ENCODE peak calls at places on chromosome 16, in eight cellular contexts. One of them, this sample, is unnamed.

GRCh38 chr16:74709477-74709877 is 8.8 kb upstream of the MLKL start:
- DNase-seq in esophagus squamous epithelium: no peak
- DNase-seq in esophagus muscularis mucosa: no peak
- DNase-seq in thyroid gland: peak
- DNase-seq in HepG2: peak
- DNase-seq in GM12891: peak
- DNase-seq in heart left ventricle: peak
- DNase-seq in body of pancreas: peak
- DNase-seq in this sample: peak

GRCh38 chr16:4293822-4294457 is 21.1 kb upstream of the TFAP4 start:
- DNase-seq in esophagus muscularis mucosa: no peak
- DNase-seq in heart left ventricle: peak
- DNase-seq in GM12891: no peak
- DNase-seq in thyroid gland: peak
- DNase-seq in body of pancreas: peak
- DNase-seq in HepG2: no peak
- DNase-seq in esophagus squamous epithelium: no peak
- DNase-seq in this sample: peak

GRCh38 chr16:48611329-48612137 is 1.6 kb upstream of the N4BP1 start:
- DNase-seq in HepG2: peak
- DNase-seq in esophagus squamous epithelium: no peak
- DNase-seq in heart left ventricle: peak
- DNase-seq in GM12891: no peak
- DNase-seq in body of pancreas: no peak
- DNase-seq in thyroid gland: no peak
- DNase-seq in esophagus muscularis mucosa: no peak
- DNase-seq in this sample: peak

GRCh38 chr16:10080031-10080772 is 102.0 kb downstream of the GRIN2A start:
- DNase-seq in thyroid gland: no peak
- DNase-seq in GM12891: no peak
- DNase-seq in esophagus muscularis mucosa: no peak
- DNase-seq in esophagus squamous epithelium: no peak
- DNase-seq in HepG2: no peak
- DNase-seq in body of pancreas: peak
- DNase-seq in heart left ventricle: peak
- DNase-seq in this sample: peak

GRCh38 chr16:51666821-51667220 is 515.8 kb upstream of the SALL1 start:
- DNase-seq in body of pancreas: no peak
- DNase-seq in esophagus muscularis mucosa: no peak
- DNase-seq in thyroid gland: no peak
- DNase-seq in HepG2: no peak
- DNase-seq in GM12891: no peak
- DNase-seq in esophagus squamous epithelium: no peak
- DNase-seq in heart left ventricle: no peak
- DNase-seq in this sample: no peak

GRCh38 chr16:75379911-75380847 is 53.1 kb downstream of the CFDP1 start:
- DNase-seq in esophagus muscularis mucosa: no peak
- DNase-seq in esophagus squamous epithelium: no peak
- DNase-seq in heart left ventricle: no peak
- DNase-seq in GM12891: peak
- DNase-seq in thyroid gland: no peak
- DNase-seq in HepG2: no peak
- DNase-seq in body of pancreas: no peak
- DNase-seq in this sample: no peak

GRCh38 chr16:86343733-86344585 is 166.4 kb upstream of the FOXF1 start:
- DNase-seq in esophagus muscularis mucosa: no peak
- DNase-seq in GM12891: no peak
- DNase-seq in body of pancreas: no peak
- DNase-seq in esophagus squamous epithelium: no peak
- DNase-seq in thyroid gland: no peak
- DNase-seq in heart left ventricle: no peak
- DNase-seq in HepG2: no peak
- DNase-seq in this sample: no peak

GRCh38 chr16:87223656-87224248 is 93.4 kb downstream of the C16orf95 start:
- DNase-seq in thyroid gland: no peak
- DNase-seq in body of pancreas: no peak
- DNase-seq in heart left ventricle: no peak
- DNase-seq in HepG2: no peak
- DNase-seq in esophagus muscularis mucosa: no peak
- DNase-seq in esophagus squamous epithelium: no peak
- DNase-seq in GM12891: no peak
- DNase-seq in this sample: no peak

GRCh38 chr16:20897253-20897896 is 2.8 kb downstream of the DCUN1D3 start:
- DNase-seq in body of pancreas: no peak
- DNase-seq in thyroid gland: no peak
- DNase-seq in esophagus muscularis mucosa: no peak
- DNase-seq in esophagus squamous epithelium: no peak
- DNase-seq in heart left ventricle: no peak
- DNase-seq in HepG2: peak
- DNase-seq in GM12891: no peak
- DNase-seq in this sample: no peak

GRCh38 chr16:80938035-80938927 is 68.4 kb downstream of the CMC2 start:
- DNase-seq in thyroid gland: no peak
- DNase-seq in esophagus muscularis mucosa: no peak
- DNase-seq in GM12891: no peak
- DNase-seq in HepG2: no peak
- DNase-seq in esophagus squamous epithelium: no peak
- DNase-seq in heart left ventricle: peak
- DNase-seq in body of pancreas: peak
- DNase-seq in this sample: no peak

GRCh38 chr16:87457724-87458423 is 35.0 kb downstream of the ZCCHC14 start:
- DNase-seq in thyroid gland: peak
- DNase-seq in HepG2: no peak
- DNase-seq in esophagus squamous epithelium: no peak
- DNase-seq in body of pancreas: no peak
- DNase-seq in GM12891: no peak
- DNase-seq in heart left ventricle: no peak
- DNase-seq in esophagus muscularis mucosa: no peak
- DNase-seq in this sample: no peak

GRCh38 chr16:2785101-2785991 is 2.0 kb downstream of the PRSS33 start:
- DNase-seq in body of pancreas: no peak
- DNase-seq in esophagus squamous epithelium: no peak
- DNase-seq in esophagus muscularis mucosa: no peak
- DNase-seq in GM12891: no peak
- DNase-seq in heart left ventricle: peak
- DNase-seq in HepG2: no peak
- DNase-seq in thyroid gland: no peak
- DNase-seq in this sample: no peak

GRCh38 chr16:11201498-11202259 is 54.3 kb downstream of the SOCS1 start:
- DNase-seq in GM12891: no peak
- DNase-seq in heart left ventricle: no peak
- DNase-seq in esophagus muscularis mucosa: no peak
- DNase-seq in HepG2: peak
- DNase-seq in thyroid gland: no peak
- DNase-seq in body of pancreas: no peak
- DNase-seq in esophagus squamous epithelium: no peak
- DNase-seq in this sample: peak
- TF ChIP-seq POLR2A in GM12891: no peak
- TF ChIP-seq POLR2A in heart left ventricle: no peak
- TF ChIP-seq POLR2A in esophagus muscularis mucosa: no peak
- TF ChIP-seq POLR2A in HepG2: no peak
- TF ChIP-seq POLR2A in thyroid gland: no peak
- TF ChIP-seq POLR2A in body of pancreas: no peak
- TF ChIP-seq POLR2A in esophagus squamous epithelium: no peak
- TF ChIP-seq POLR2A in this sample: no peak

DNA sequence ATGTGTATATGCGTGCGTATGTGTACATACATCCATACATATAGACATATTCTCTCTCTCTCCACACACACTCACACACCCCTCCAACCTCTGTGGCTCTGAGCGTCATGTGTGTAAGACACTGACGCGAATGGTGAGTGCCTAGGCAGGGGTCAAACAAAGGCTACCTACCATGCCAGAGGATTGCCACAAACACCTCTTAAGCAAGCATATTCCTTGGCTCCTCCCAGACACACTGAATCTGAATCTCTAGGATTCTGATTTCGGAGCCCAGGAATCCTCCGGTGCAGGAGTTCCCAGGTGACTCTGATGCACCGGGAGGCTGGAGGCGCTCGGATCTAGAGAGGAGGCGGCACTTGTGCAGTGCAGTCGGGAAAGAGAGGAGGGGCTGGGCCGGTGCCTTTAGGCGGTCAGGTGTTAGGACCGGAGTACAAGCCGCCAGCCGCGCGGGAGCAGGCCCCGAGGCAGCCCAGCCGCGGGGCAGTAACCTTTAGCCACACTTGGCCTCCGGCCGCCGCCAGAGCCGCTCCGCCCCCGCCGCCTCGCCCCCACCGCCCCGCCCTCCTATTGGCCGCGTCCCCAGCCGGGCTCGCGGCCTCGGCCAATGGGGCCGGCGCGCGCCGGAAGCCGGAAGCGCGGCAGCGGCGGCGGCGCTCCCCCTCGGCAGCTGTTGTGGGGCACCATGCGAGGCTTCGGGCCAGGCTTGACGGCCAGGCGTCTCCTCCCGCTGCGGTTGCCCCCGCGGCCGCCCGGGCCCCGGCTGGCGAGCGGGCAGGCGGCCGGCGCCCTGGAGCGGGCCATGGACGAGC is at the start of gene MLYCD:
- DNase-seq in GM12891: peak
- DNase-seq in HepG2: peak
- DNase-seq in esophagus squamous epithelium: no peak
- DNase-seq in thyroid gland: peak
- DNase-seq in heart left ventricle: peak
- DNase-seq in esophagus muscularis mucosa: peak
- DNase-seq in body of pancreas: peak
- DNase-seq in this sample: peak
- TF ChIP-seq POLR2A in GM12891: peak
- TF ChIP-seq POLR2A in HepG2: peak
- TF ChIP-seq POLR2A in esophagus squamous epithelium: peak
- TF ChIP-seq POLR2A in thyroid gland: no peak
- TF ChIP-seq POLR2A in heart left ventricle: peak
- TF ChIP-seq POLR2A in esophagus muscularis mucosa: peak
- TF ChIP-seq POLR2A in body of pancreas: peak
- TF ChIP-seq POLR2A in this sample: no peak

GRCh38 chr16:995783-996182 is 14.2 kb downstream of the SOX8 start:
- DNase-seq in HepG2: no peak
- DNase-seq in esophagus squamous epithelium: no peak
- DNase-seq in GM12891: no peak
- DNase-seq in heart left ventricle: no peak
- DNase-seq in body of pancreas: no peak
- DNase-seq in esophagus muscularis mucosa: no peak
- DNase-seq in thyroid gland: no peak
- DNase-seq in this sample: no peak

GRCh38 chr16:996672-997071 is 15.1 kb downstream of the SOX8 start:
- DNase-seq in thyroid gland: no peak
- DNase-seq in esophagus squamous epithelium: no peak
- DNase-seq in heart left ventricle: no peak
- DNase-seq in HepG2: no peak
- DNase-seq in esophagus muscularis mucosa: no peak
- DNase-seq in GM12891: no peak
- DNase-seq in body of pancreas: no peak
- DNase-seq in this sample: no peak

GRCh38 chr16:998615-999014 is 17.0 kb downstream of the SOX8 start:
- DNase-seq in GM12891: no peak
- DNase-seq in body of pancreas: no peak
- DNase-seq in HepG2: no peak
- DNase-seq in heart left ventricle: no peak
- DNase-seq in esophagus muscularis mucosa: no peak
- DNase-seq in thyroid gland: no peak
- DNase-seq in esophagus squamous epithelium: no peak
- DNase-seq in this sample: no peak

GRCh38 chr16:998211-998610 is 16.6 kb downstream of the SOX8 start:
- DNase-seq in body of pancreas: no peak
- DNase-seq in heart left ventricle: no peak
- DNase-seq in thyroid gland: no peak
- DNase-seq in esophagus muscularis mucosa: no peak
- DNase-seq in HepG2: no peak
- DNase-seq in GM12891: no peak
- DNase-seq in esophagus squamous epithelium: no peak
- DNase-seq in this sample: no peak

GRCh38 chr16:997440-998051 is 16.0 kb downstream of the SOX8 start:
- DNase-seq in HepG2: no peak
- DNase-seq in heart left ventricle: peak
- DNase-seq in body of pancreas: peak
- DNase-seq in esophagus squamous epithelium: no peak
- DNase-seq in esophagus muscularis mucosa: no peak
- DNase-seq in GM12891: no peak
- DNase-seq in thyroid gland: no peak
- DNase-seq in this sample: peak
- TF ChIP-seq POLR2A in HepG2: no peak
- TF ChIP-seq POLR2A in heart left ventricle: no peak
- TF ChIP-seq POLR2A in body of pancreas: no peak
- TF ChIP-seq POLR2A in esophagus squamous epithelium: no peak
- TF ChIP-seq POLR2A in esophagus muscularis mucosa: no peak
- TF ChIP-seq POLR2A in GM12891: no peak
- TF ChIP-seq POLR2A in thyroid gland: no peak
- TF ChIP-seq POLR2A in this sample: no peak

GRCh38 chr16:67871256-67871655 is 1.6 kb upstream of the EDC4 start:
- DNase-seq in thyroid gland: no peak
- DNase-seq in esophagus muscularis mucosa: no peak
- DNase-seq in body of pancreas: no peak
- DNase-seq in esophagus squamous epithelium: no peak
- DNase-seq in HepG2: no peak
- DNase-seq in GM12891: no peak
- DNase-seq in heart left ventricle: no peak
- DNase-seq in this sample: no peak

GRCh38 chr16:67874147-67874771 is 1.4 kb downstream of the EDC4 start:
- DNase-seq in esophagus squamous epithelium: no peak
- DNase-seq in thyroid gland: no peak
- DNase-seq in esophagus muscularis mucosa: no peak
- DNase-seq in GM12891: no peak
- DNase-seq in HepG2: no peak
- DNase-seq in body of pancreas: no peak
- DNase-seq in heart left ventricle: no peak
- DNase-seq in this sample: no peak

GRCh38 chr16:67873435-67874146 is 739 bp downstream of the EDC4 start:
- DNase-seq in body of pancreas: no peak
- DNase-seq in heart left ventricle: no peak
- DNase-seq in esophagus muscularis mucosa: no peak
- DNase-seq in HepG2: no peak
- DNase-seq in GM12891: no peak
- DNase-seq in thyroid gland: no peak
- DNase-seq in esophagus squamous epithelium: no peak
- DNase-seq in this sample: no peak

GRCh38 chr16:67872131-67872630 is 671 bp upstream of the EDC4 start:
- DNase-seq in thyroid gland: no peak
- DNase-seq in GM12891: no peak
- DNase-seq in heart left ventricle: no peak
- DNase-seq in esophagus muscularis mucosa: no peak
- DNase-seq in HepG2: no peak
- DNase-seq in esophagus squamous epithelium: no peak
- DNase-seq in body of pancreas: no peak
- DNase-seq in this sample: no peak

DNA sequence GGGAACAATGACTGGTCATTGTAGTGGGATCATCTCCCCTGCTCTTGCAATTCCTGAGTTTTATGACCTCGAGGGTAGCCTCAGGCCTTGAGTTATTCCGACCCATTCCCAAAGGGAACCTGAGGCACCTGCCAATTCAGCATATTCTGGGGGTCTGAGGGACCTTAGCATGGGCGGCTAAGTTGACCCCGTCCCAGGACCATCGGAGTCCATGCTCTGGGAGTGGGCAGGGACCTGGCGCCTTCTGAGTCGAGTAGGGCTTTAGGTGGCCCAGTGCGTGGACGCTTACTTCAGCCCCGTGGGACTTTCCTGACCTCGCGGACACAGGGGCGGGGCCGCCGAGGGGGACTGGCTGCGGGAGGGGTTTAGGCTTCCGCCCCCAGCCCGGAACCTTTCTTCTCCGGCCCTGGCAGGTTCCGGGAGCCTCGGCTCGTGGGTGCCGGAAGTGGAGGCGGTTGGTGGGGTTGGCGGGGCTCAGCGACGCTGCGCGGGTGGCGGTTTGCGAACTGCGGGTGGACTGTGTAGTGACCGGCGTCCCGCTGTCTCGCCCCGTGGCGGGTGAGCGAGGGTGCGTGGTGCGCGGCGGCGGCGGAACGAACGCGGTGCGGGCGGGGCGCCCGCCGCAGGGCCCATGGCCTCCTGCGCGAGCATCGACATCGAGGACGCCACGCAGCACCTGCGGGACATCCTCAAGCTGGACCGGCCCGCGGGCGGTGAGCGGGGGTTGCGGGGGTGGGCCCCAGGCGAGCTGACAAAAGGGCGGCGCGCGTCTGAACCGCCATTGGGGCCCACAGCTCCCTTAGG is at the start of gene EDC4:
- DNase-seq in GM12891: peak
- DNase-seq in heart left ventricle: peak
- DNase-seq in esophagus squamous epithelium: peak
- DNase-seq in esophagus muscularis mucosa: peak
- DNase-seq in HepG2: peak
- DNase-seq in thyroid gland: peak
- DNase-seq in body of pancreas: peak
- DNase-seq in this sample: peak
- TF ChIP-seq POLR2A in GM12891: peak
- TF ChIP-seq POLR2A in heart left ventricle: peak
- TF ChIP-seq POLR2A in esophagus squamous epithelium: peak
- TF ChIP-seq POLR2A in esophagus muscularis mucosa: peak
- TF ChIP-seq POLR2A in HepG2: peak
- TF ChIP-seq POLR2A in thyroid gland: no peak
- TF ChIP-seq POLR2A in body of pancreas: peak
- TF ChIP-seq POLR2A in this sample: no peak